ENCODE peak calls at places on chromosomes 2 and 18, in ten cellular contexts. One of them, this sample, is unnamed.

GRCh38 chr18:55018602-55019001 is 59.3 kb upstream of the CCDC68 start:
- DNase-seq in GM20000: no peak
- DNase-seq in CD8-positive, alpha-beta T cell: no peak
- DNase-seq in lower lobe of right lung: no peak
- DNase-seq in body of pancreas: no peak
- DNase-seq in dorsolateral prefrontal cortex: no peak
- DNase-seq in HFF-Myc: peak
- DNase-seq in GM12865: no peak
- DNase-seq in astrocyte of the spinal cord: peak
- DNase-seq in cardiac muscle cell: peak
- DNase-seq in this sample: no peak

GRCh38 chr2:142596334-142597088 is 281.0 kb upstream of the KYNU start:
- DNase-seq in GM20000: no peak
- DNase-seq in CD8-positive, alpha-beta T cell: no peak
- DNase-seq in lower lobe of right lung: no peak
- DNase-seq in body of pancreas: no peak
- DNase-seq in dorsolateral prefrontal cortex: no peak
- DNase-seq in HFF-Myc: no peak
- DNase-seq in GM12865: no peak
- DNase-seq in astrocyte of the spinal cord: peak
- DNase-seq in cardiac muscle cell: no peak
- DNase-seq in this sample: no peak

GRCh38 chr2:1231664-1232063 is 181.6 kb upstream of the TPO start:
- DNase-seq in GM20000: no peak
- DNase-seq in CD8-positive, alpha-beta T cell: no peak
- DNase-seq in lower lobe of right lung: no peak
- DNase-seq in body of pancreas: no peak
- DNase-seq in dorsolateral prefrontal cortex: no peak
- DNase-seq in HFF-Myc: no peak
- DNase-seq in GM12865: no peak
- DNase-seq in astrocyte of the spinal cord: no peak
- DNase-seq in cardiac muscle cell: no peak
- DNase-seq in this sample: no peak

GRCh38 chr2:169767243-169767888 is 31.3 kb upstream of the SSB start:
- DNase-seq in GM20000: peak
- DNase-seq in CD8-positive, alpha-beta T cell: peak
- DNase-seq in lower lobe of right lung: no peak
- DNase-seq in body of pancreas: peak
- DNase-seq in dorsolateral prefrontal cortex: no peak
- DNase-seq in HFF-Myc: peak
- DNase-seq in GM12865: peak
- DNase-seq in astrocyte of the spinal cord: peak
- DNase-seq in cardiac muscle cell: peak
- DNase-seq in this sample: peak

GRCh38 chr2:98212291-98212690 is 125.3 kb downstream of the VWA3B start:
- DNase-seq in GM20000: no peak
- DNase-seq in CD8-positive, alpha-beta T cell: no peak
- DNase-seq in lower lobe of right lung: no peak
- DNase-seq in body of pancreas: no peak
- DNase-seq in dorsolateral prefrontal cortex: no peak
- DNase-seq in HFF-Myc: no peak
- DNase-seq in GM12865: no peak
- DNase-seq in astrocyte of the spinal cord: no peak
- DNase-seq in cardiac muscle cell: no peak
- DNase-seq in this sample: no peak

GRCh38 chr2:42959148-42959992 is 167.0 kb upstream of the HAAO start:
- DNase-seq in GM20000: no peak
- DNase-seq in CD8-positive, alpha-beta T cell: no peak
- DNase-seq in lower lobe of right lung: no peak
- DNase-seq in body of pancreas: peak
- DNase-seq in dorsolateral prefrontal cortex: no peak
- DNase-seq in HFF-Myc: no peak
- DNase-seq in GM12865: no peak
- DNase-seq in astrocyte of the spinal cord: no peak
- DNase-seq in cardiac muscle cell: peak
- DNase-seq in this sample: no peak

GRCh38 chr18:22439447-22439846 is 21.7 kb upstream of the CTAGE1 start:
- DNase-seq in GM20000: no peak
- DNase-seq in CD8-positive, alpha-beta T cell: no peak
- DNase-seq in lower lobe of right lung: no peak
- DNase-seq in body of pancreas: no peak
- DNase-seq in dorsolateral prefrontal cortex: no peak
- DNase-seq in HFF-Myc: no peak
- DNase-seq in GM12865: no peak
- DNase-seq in astrocyte of the spinal cord: peak
- DNase-seq in cardiac muscle cell: peak
- DNase-seq in this sample: no peak

GRCh38 chr2:200264631-200265030 is 41.9 kb upstream of the SPATS2L start:
- DNase-seq in GM20000: no peak
- DNase-seq in CD8-positive, alpha-beta T cell: no peak
- DNase-seq in lower lobe of right lung: no peak
- DNase-seq in body of pancreas: no peak
- DNase-seq in dorsolateral prefrontal cortex: no peak
- DNase-seq in HFF-Myc: no peak
- DNase-seq in GM12865: no peak
- DNase-seq in astrocyte of the spinal cord: no peak
- DNase-seq in cardiac muscle cell: no peak
- DNase-seq in this sample: no peak

GRCh38 chr2:198498048-198498447 is 693.7 kb downstream of the PLCL1 start:
- DNase-seq in GM20000: no peak
- DNase-seq in CD8-positive, alpha-beta T cell: no peak
- DNase-seq in lower lobe of right lung: no peak
- DNase-seq in body of pancreas: no peak
- DNase-seq in dorsolateral prefrontal cortex: no peak
- DNase-seq in HFF-Myc: no peak
- DNase-seq in GM12865: no peak
- DNase-seq in astrocyte of the spinal cord: no peak
- DNase-seq in cardiac muscle cell: no peak
- DNase-seq in this sample: no peak

GRCh38 chr18:59052965-59053960 is 86.4 kb upstream of the SEC11C start:
- DNase-seq in GM20000: no peak
- DNase-seq in CD8-positive, alpha-beta T cell: no peak
- DNase-seq in lower lobe of right lung: no peak
- DNase-seq in body of pancreas: peak
- DNase-seq in dorsolateral prefrontal cortex: no peak
- DNase-seq in HFF-Myc: no peak
- DNase-seq in GM12865: no peak
- DNase-seq in astrocyte of the spinal cord: peak
- DNase-seq in cardiac muscle cell: peak
- DNase-seq in this sample: no peak

GRCh38 chr18:59057493-59057795 is 82.2 kb upstream of the SEC11C start:
- DNase-seq in GM20000: no peak
- DNase-seq in CD8-positive, alpha-beta T cell: no peak
- DNase-seq in lower lobe of right lung: no peak
- DNase-seq in body of pancreas: no peak
- DNase-seq in dorsolateral prefrontal cortex: no peak
- DNase-seq in HFF-Myc: no peak
- DNase-seq in GM12865: no peak
- DNase-seq in astrocyte of the spinal cord: no peak
- DNase-seq in cardiac muscle cell: no peak
- DNase-seq in this sample: no peak

GRCh38 chr18:59056706-59057492 is 82.8 kb upstream of the SEC11C start:
- DNase-seq in GM20000: peak
- DNase-seq in CD8-positive, alpha-beta T cell: peak
- DNase-seq in lower lobe of right lung: no peak
- DNase-seq in body of pancreas: peak
- DNase-seq in dorsolateral prefrontal cortex: peak
- DNase-seq in HFF-Myc: peak
- DNase-seq in GM12865: peak
- DNase-seq in astrocyte of the spinal cord: peak
- DNase-seq in cardiac muscle cell: peak
- DNase-seq in this sample: peak

GRCh38 chr18:59054892-59055291 is 84.8 kb upstream of the SEC11C start:
- DNase-seq in GM20000: no peak
- DNase-seq in CD8-positive, alpha-beta T cell: no peak
- DNase-seq in lower lobe of right lung: no peak
- DNase-seq in body of pancreas: peak
- DNase-seq in dorsolateral prefrontal cortex: no peak
- DNase-seq in HFF-Myc: no peak
- DNase-seq in GM12865: no peak
- DNase-seq in astrocyte of the spinal cord: no peak
- DNase-seq in cardiac muscle cell: no peak
- DNase-seq in this sample: no peak

GRCh38 chr18:59055345-59056032 is 84.2 kb upstream of the SEC11C start:
- DNase-seq in GM20000: no peak
- DNase-seq in CD8-positive, alpha-beta T cell: no peak
- DNase-seq in lower lobe of right lung: no peak
- DNase-seq in body of pancreas: no peak
- DNase-seq in dorsolateral prefrontal cortex: no peak
- DNase-seq in HFF-Myc: no peak
- DNase-seq in GM12865: no peak
- DNase-seq in astrocyte of the spinal cord: no peak
- DNase-seq in cardiac muscle cell: peak
- DNase-seq in this sample: no peak
- TF ChIP-seq CTCF in GM20000: no peak
- TF ChIP-seq CTCF in CD8-positive, alpha-beta T cell: no peak
- TF ChIP-seq CTCF in lower lobe of right lung: no peak
- TF ChIP-seq CTCF in body of pancreas: no peak
- TF ChIP-seq CTCF in dorsolateral prefrontal cortex: no peak
- TF ChIP-seq CTCF in HFF-Myc: peak
- TF ChIP-seq CTCF in GM12865: no peak
- TF ChIP-seq CTCF in astrocyte of the spinal cord: peak
- TF ChIP-seq CTCF in cardiac muscle cell: peak
- TF ChIP-seq CTCF in this sample: no peak

DNA sequence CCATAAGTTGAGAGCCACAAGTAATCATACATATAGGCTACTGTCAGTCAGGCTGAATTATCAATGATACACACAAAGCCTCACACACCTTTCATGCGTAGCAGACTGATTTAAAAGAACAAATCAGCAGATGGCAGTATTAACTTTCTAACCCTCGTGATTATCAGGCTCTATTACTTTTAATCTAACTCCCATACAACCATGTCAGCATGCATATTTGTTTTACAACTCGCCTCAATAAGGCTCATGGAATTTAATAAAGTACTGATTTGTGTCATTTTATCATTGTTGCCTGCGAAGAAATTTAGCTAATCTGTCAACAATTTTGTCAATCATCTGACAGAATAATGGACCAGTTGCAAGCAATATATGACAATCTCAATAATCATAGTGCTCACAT is 82.8 kb downstream of the SLC25A12 start:
- DNase-seq in GM20000: no peak
- DNase-seq in CD8-positive, alpha-beta T cell: no peak
- DNase-seq in lower lobe of right lung: no peak
- DNase-seq in body of pancreas: no peak
- DNase-seq in dorsolateral prefrontal cortex: no peak
- DNase-seq in HFF-Myc: peak
- DNase-seq in GM12865: peak
- DNase-seq in astrocyte of the spinal cord: peak
- DNase-seq in cardiac muscle cell: peak
- DNase-seq in this sample: no peak
- TF ChIP-seq CTCF in GM20000: no peak
- TF ChIP-seq CTCF in CD8-positive, alpha-beta T cell: peak
- TF ChIP-seq CTCF in lower lobe of right lung: peak
- TF ChIP-seq CTCF in body of pancreas: no peak
- TF ChIP-seq CTCF in dorsolateral prefrontal cortex: peak
- TF ChIP-seq CTCF in HFF-Myc: peak
- TF ChIP-seq CTCF in GM12865: no peak
- TF ChIP-seq CTCF in astrocyte of the spinal cord: peak
- TF ChIP-seq CTCF in cardiac muscle cell: peak
- TF ChIP-seq CTCF in this sample: no peak

GRCh38 chr2:144505245-144505801 is 14.6 kb downstream of the ZEB2 start:
- DNase-seq in GM20000: no peak
- DNase-seq in CD8-positive, alpha-beta T cell: no peak
- DNase-seq in lower lobe of right lung: no peak
- DNase-seq in body of pancreas: no peak
- DNase-seq in dorsolateral prefrontal cortex: no peak
- DNase-seq in HFF-Myc: no peak
- DNase-seq in GM12865: no peak
- DNase-seq in astrocyte of the spinal cord: peak
- DNase-seq in cardiac muscle cell: peak
- DNase-seq in this sample: no peak

GRCh38 chr2:144501118-144501517 is 18.8 kb downstream of the ZEB2 start:
- DNase-seq in GM20000: no peak
- DNase-seq in CD8-positive, alpha-beta T cell: no peak
- DNase-seq in lower lobe of right lung: no peak
- DNase-seq in body of pancreas: no peak
- DNase-seq in dorsolateral prefrontal cortex: no peak
- DNase-seq in HFF-Myc: no peak
- DNase-seq in GM12865: no peak
- DNase-seq in astrocyte of the spinal cord: peak
- DNase-seq in cardiac muscle cell: no peak
- DNase-seq in this sample: no peak

GRCh38 chr2:144502356-144502755 is 17.6 kb downstream of the ZEB2 start:
- DNase-seq in GM20000: no peak
- DNase-seq in CD8-positive, alpha-beta T cell: no peak
- DNase-seq in lower lobe of right lung: no peak
- DNase-seq in body of pancreas: no peak
- DNase-seq in dorsolateral prefrontal cortex: no peak
- DNase-seq in HFF-Myc: no peak
- DNase-seq in GM12865: no peak
- DNase-seq in astrocyte of the spinal cord: no peak
- DNase-seq in cardiac muscle cell: no peak
- DNase-seq in this sample: no peak

GRCh38 chr2:144503221-144503620 is 16.7 kb downstream of the ZEB2 start:
- DNase-seq in GM20000: no peak
- DNase-seq in CD8-positive, alpha-beta T cell: no peak
- DNase-seq in lower lobe of right lung: no peak
- DNase-seq in body of pancreas: no peak
- DNase-seq in dorsolateral prefrontal cortex: no peak
- DNase-seq in HFF-Myc: no peak
- DNase-seq in GM12865: no peak
- DNase-seq in astrocyte of the spinal cord: no peak
- DNase-seq in cardiac muscle cell: no peak
- DNase-seq in this sample: no peak

DNA sequence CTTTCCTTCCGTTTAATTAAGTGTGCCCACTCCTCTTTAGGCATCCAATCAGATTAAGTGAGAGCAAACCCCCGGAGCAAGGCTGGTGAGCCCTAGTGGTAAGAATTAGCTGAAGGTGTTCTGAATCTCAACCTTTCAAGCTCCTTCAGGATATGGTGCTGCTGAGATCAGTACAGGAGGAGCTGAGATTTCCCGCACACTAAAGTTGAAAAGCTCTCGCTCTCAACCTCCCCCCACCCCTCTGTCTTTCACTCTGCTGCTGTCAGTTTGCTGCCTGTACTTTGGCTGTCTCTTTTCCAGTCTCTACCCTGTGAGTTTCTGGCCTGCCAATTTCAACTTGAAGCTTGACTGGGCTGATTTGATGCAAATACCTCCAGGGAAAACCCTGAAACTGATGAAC is 15.7 kb downstream of the ZEB2 start:
- DNase-seq in GM20000: no peak
- DNase-seq in CD8-positive, alpha-beta T cell: no peak
- DNase-seq in lower lobe of right lung: no peak
- DNase-seq in body of pancreas: no peak
- DNase-seq in dorsolateral prefrontal cortex: no peak
- DNase-seq in HFF-Myc: no peak
- DNase-seq in GM12865: no peak
- DNase-seq in astrocyte of the spinal cord: no peak
- DNase-seq in cardiac muscle cell: no peak
- DNase-seq in this sample: no peak
- TF ChIP-seq CTCF in GM20000: no peak
- TF ChIP-seq CTCF in CD8-positive, alpha-beta T cell: no peak
- TF ChIP-seq CTCF in lower lobe of right lung: no peak
- TF ChIP-seq CTCF in body of pancreas: no peak
- TF ChIP-seq CTCF in dorsolateral prefrontal cortex: peak
- TF ChIP-seq CTCF in HFF-Myc: no peak
- TF ChIP-seq CTCF in GM12865: no peak
- TF ChIP-seq CTCF in astrocyte of the spinal cord: peak
- TF ChIP-seq CTCF in cardiac muscle cell: peak
- TF ChIP-seq CTCF in this sample: no peak

GRCh38 chr2:129301431-129301913 is 678.0 kb upstream of the RAB6C start:
- DNase-seq in GM20000: no peak
- DNase-seq in CD8-positive, alpha-beta T cell: no peak
- DNase-seq in lower lobe of right lung: no peak
- DNase-seq in body of pancreas: peak
- DNase-seq in dorsolateral prefrontal cortex: no peak
- DNase-seq in HFF-Myc: no peak
- DNase-seq in GM12865: no peak
- DNase-seq in astrocyte of the spinal cord: peak
- DNase-seq in cardiac muscle cell: peak
- DNase-seq in this sample: no peak
- TF ChIP-seq CTCF in GM20000: no peak
- TF ChIP-seq CTCF in CD8-positive, alpha-beta T cell: no peak
- TF ChIP-seq CTCF in lower lobe of right lung: no peak
- TF ChIP-seq CTCF in body of pancreas: no peak
- TF ChIP-seq CTCF in dorsolateral prefrontal cortex: no peak
- TF ChIP-seq CTCF in HFF-Myc: no peak
- TF ChIP-seq CTCF in GM12865: no peak
- TF ChIP-seq CTCF in astrocyte of the spinal cord: no peak
- TF ChIP-seq CTCF in cardiac muscle cell: no peak
- TF ChIP-seq CTCF in this sample: no peak

This sample was measured in GM06990.